ENCODE peak calls at places on chromosomes 13 and 19, in seven cellular contexts. M is neural crest cell, U is AG10803, O is esophagus muscularis mucosa, Y is cardiac fibroblast, N is A549, J is left ventricle myocardium inferior. H is an unnamed sample.

GRCh38 chr19:58356236-58356970 is 3.1 kb upstream of the A1BG start:
- DNase-seq in O (no peak), N (no peak), Y (peak), U (peak), J (no peak), M (no peak), H (no peak)

GRCh38 chr19:28701491-28701890 is 511.5 kb downstream of the UQCRFS1 start:
- DNase-seq in U (peak), M (no peak), N (no peak), Y (peak), J (no peak), O (no peak), H (no peak)

GRCh38 chr19:18467978-18468377 is 30.0 kb upstream of the ISYNA1 start:
- DNase-seq in O (no peak), J (no peak), U (no peak), M (no peak), Y (no peak), N (no peak), H (no peak)

GRCh38 chr19:46611791-46612190 is 10.7 kb downstream of the CALM3 start:
- DNase-seq in N (no peak), J (peak), M (no peak), O (no peak), Y (no peak), U (no peak), H (no peak)

GRCh38 chr19:572891-573825 is 762 bp downstream of the BSG start:
- DNase-seq in U (peak), N (no peak), J (peak), M (no peak), O (no peak), Y (peak), H (no peak)

GRCh38 chr19:29942404-29943261 is 594 bp downstream of the URI1 start:
- DNase-seq in U (peak), Y (peak), J (peak), M (peak), O (no peak), N (peak), H (peak)

GRCh38 chr19:46221981-46222610 is 7.4 kb upstream of the IGFL1 start:
- DNase-seq in U (peak), Y (peak), N (peak), J (peak), M (no peak), O (no peak), H (no peak)

GRCh38 chr19:7868326-7868670 is 5.9 kb downstream of the PRR36 start:
- DNase-seq in N (no peak), Y (no peak), U (no peak), J (no peak), M (no peak), O (no peak), H (no peak)

GRCh38 chr13:51806571-51806970 is 2.6 kb upstream of the DHRS12 start:
- DNase-seq in J (no peak), M (no peak), U (peak), N (no peak), O (no peak), Y (peak), H (no peak)

GRCh38 chr13:87093399-87093798 is 577.8 kb upstream of the SLITRK5 start:
- DNase-seq in U (no peak), J (no peak), M (no peak), N (no peak), Y (no peak), O (no peak), H (no peak)

GRCh38 chr19:41328157-41328817 is 18.3 kb downstream of the CCDC97 start:
- DNase-seq in M (no peak), J (no peak), O (no peak), Y (no peak), U (no peak), N (no peak), H (no peak)

GRCh38 chr19:19662866-19663291 is 597 bp downstream of the ATP13A1 start:
- DNase-seq in Y (peak), M (no peak), N (no peak), J (peak), U (no peak), O (no peak), H (no peak)

GRCh38 chr13:50309200-50309848 is 294.1 kb downstream of the KCNRG start:
- DNase-seq in J (no peak), Y (peak), N (no peak), O (no peak), U (no peak), M (no peak), H (no peak)

GRCh38 chr19:15025237-15025636 is 24.0 kb upstream of the CASP14 start:
- DNase-seq in Y (no peak), J (no peak), N (peak), M (no peak), O (no peak), U (no peak), H (no peak)

GRCh38 chr13:44237276-44237767 is 136.3 kb upstream of the SERP2 start:
- DNase-seq in O (no peak), J (peak), Y (peak), N (no peak), M (no peak), U (peak), H (no peak)

GRCh38 chr19:14542721-14543328 is 13.4 kb downstream of the TECR start:
- DNase-seq in J (no peak), Y (peak), M (no peak), U (peak), O (no peak), N (no peak), H (no peak)

GRCh38 chr13:18236528-18236815 is 945.2 kb downstream of the TUBA3C start:
- DNase-seq in U (no peak), M (no peak), N (no peak), J (no peak), Y (no peak), O (no peak), H (no peak)
- TF ChIP-seq CTCF in U (no peak), M (no peak), N (no peak), J (no peak), Y (no peak), O (no peak), H (no peak)

GRCh38 chr19:1774999-1775772 is 21.9 kb downstream of the ONECUT3 start:
- DNase-seq in U (no peak), Y (peak), N (no peak), J (no peak), M (no peak), O (no peak), H (no peak)
- TF ChIP-seq CTCF in U (peak), Y (peak), N (peak), J (peak), M (peak), O (peak), H (peak)

DNA sequence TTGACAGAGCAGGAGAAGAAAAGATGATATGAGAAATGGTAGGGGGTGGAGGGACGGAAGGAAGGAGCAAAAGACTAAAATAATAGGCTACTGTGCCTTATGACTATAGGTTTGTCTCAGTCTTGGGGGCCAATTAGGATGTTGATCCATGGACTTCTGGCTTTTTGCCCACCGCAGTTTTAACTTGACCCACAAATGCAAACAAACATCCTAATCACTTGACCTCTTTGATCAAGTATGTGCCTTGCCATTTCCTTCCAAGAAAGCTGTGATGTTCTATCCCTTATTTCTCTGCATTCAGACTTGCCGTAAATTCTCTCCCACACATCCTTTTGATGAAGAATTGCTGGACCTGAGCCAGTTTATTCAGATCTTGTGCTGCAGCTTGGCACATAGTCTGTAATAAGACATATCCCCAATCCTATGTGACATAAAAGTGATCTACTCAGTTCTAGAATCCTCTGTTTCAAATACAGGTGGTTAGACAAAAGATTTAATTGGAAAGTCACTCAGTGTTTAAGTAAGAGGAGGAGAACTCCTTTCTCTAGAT is 62.8 kb downstream of the TPT1 start:
- DNase-seq in O (no peak), Y (peak), U (no peak), J (no peak), M (no peak), N (no peak), H (no peak)
- TF ChIP-seq CTCF in O (no peak), Y (no peak), U (no peak), J (no peak), M (no peak), N (no peak), H (no peak)

GRCh38 chr19:42561512-42561911 is 33.2 kb downstream of the CEACAM8 start:
- DNase-seq in U (no peak), Y (no peak), O (no peak), N (no peak), M (no peak), J (no peak), H (no peak)
- TF ChIP-seq CTCF in U (no peak), Y (no peak), O (no peak), N (no peak), M (no peak), J (no peak), H (no peak)

DNA sequence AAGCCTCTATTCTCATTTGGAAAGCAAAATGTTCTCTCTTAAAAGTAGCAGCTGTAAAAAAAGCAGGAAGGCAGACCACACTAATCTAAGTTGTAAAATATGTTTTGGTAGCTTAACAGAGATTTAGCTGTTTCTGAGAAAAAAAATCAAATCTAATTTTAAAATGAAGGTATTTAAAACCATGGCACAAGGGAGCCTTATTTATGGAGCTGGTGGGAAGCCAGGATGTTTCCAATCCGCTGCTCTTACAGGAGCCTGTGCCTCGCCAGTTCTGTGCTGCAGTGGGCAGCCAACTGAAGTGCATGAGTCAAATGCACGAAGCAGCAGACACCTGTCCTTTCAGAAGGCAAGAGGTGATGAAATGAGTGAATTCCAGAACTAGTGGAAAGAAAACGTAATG is 28.2 kb downstream of the GPC6 start:
- DNase-seq in O (no peak), J (no peak), U (no peak), M (no peak), N (no peak), Y (no peak), H (no peak)
- TF ChIP-seq CTCF in O (no peak), J (no peak), U (no peak), M (no peak), N (no peak), Y (no peak), H (no peak)

GRCh38 chr13:79501538-79502232 is 20.7 kb downstream of the NDFIP2 start:
- DNase-seq in J (no peak), O (no peak), M (no peak), Y (no peak), N (no peak), U (peak), H (no peak)

GRCh38 chr13:79497852-79498251 is 16.9 kb downstream of the NDFIP2 start:
- DNase-seq in J (no peak), N (no peak), Y (no peak), U (no peak), M (no peak), O (no peak), H (no peak)

GRCh38 chr13:79503473-79504017 is 22.6 kb downstream of the NDFIP2 start:
- DNase-seq in J (no peak), O (no peak), M (no peak), U (no peak), N (no peak), Y (no peak), H (no peak)

GRCh38 chr13:79500829-79501228 is 19.9 kb downstream of the NDFIP2 start:
- DNase-seq in N (no peak), O (no peak), J (no peak), Y (no peak), M (no peak), U (no peak), H (no peak)

GRCh38 chr13:79503069-79503468 is 22.1 kb downstream of the NDFIP2 start:
- DNase-seq in Y (no peak), M (no peak), N (no peak), O (no peak), U (no peak), J (no peak), H (no peak)
- TF ChIP-seq CTCF in Y (no peak), M (no peak), N (no peak), O (no peak), U (no peak), J (no peak), H (no peak)